ENCODE peak calls at places on chromosome 10, in four cellular contexts. One of them, this sample, is unnamed.

GRCh38 chr10:110007171-110007700 is 548 bp upstream of the ADD3 start:
- DNase-seq in H9: no peak
- DNase-seq in RWPE1: peak
- DNase-seq in brain microvascular endothelial cell: no peak
- DNase-seq in this sample: peak

GRCh38 chr10:22761569-22762220 is 47.3 kb upstream of the PIP4K2A start:
- DNase-seq in RWPE1: no peak
- DNase-seq in H9: no peak
- DNase-seq in brain microvascular endothelial cell: no peak
- DNase-seq in this sample: no peak

GRCh38 chr10:93600861-93601773 is at the start of gene RBP4:
- DNase-seq in RWPE1: peak
- DNase-seq in brain microvascular endothelial cell: peak
- DNase-seq in H9: peak
- DNase-seq in this sample: peak

GRCh38 chr10:69411476-69411875 is 5.2 kb downstream of the TACR2 start:
- DNase-seq in H9: no peak
- DNase-seq in RWPE1: no peak
- DNase-seq in brain microvascular endothelial cell: no peak
- DNase-seq in this sample: no peak

GRCh38 chr10:127252818-127253217 is 56.4 kb upstream of the INSYN2A start:
- DNase-seq in RWPE1: no peak
- DNase-seq in brain microvascular endothelial cell: no peak
- DNase-seq in H9: no peak
- DNase-seq in this sample: no peak

GRCh38 chr10:14009315-14010082 is 321.2 kb downstream of the FRMD4A start:
- DNase-seq in brain microvascular endothelial cell: peak
- DNase-seq in RWPE1: no peak
- DNase-seq in H9: no peak
- DNase-seq in this sample: no peak

GRCh38 chr10:44731271-44731670 is 179.9 kb upstream of the TMEM72 start:
- DNase-seq in brain microvascular endothelial cell: no peak
- DNase-seq in RWPE1: no peak
- DNase-seq in H9: no peak
- DNase-seq in this sample: no peak

GRCh38 chr10:125084191-125085186 is 75.9 kb downstream of the CTBP2 start:
- DNase-seq in RWPE1: peak
- DNase-seq in H9: peak
- DNase-seq in brain microvascular endothelial cell: peak
- DNase-seq in this sample: peak

GRCh38 chr10:17348111-17349008 is 106.0 kb downstream of the ST8SIA6 start:
- DNase-seq in brain microvascular endothelial cell: peak
- DNase-seq in RWPE1: peak
- DNase-seq in H9: no peak
- DNase-seq in this sample: peak

GRCh38 chr10:2856598-2856997 is 210.8 kb upstream of the PFKP start:
- DNase-seq in brain microvascular endothelial cell: no peak
- DNase-seq in H9: no peak
- DNase-seq in RWPE1: peak
- DNase-seq in this sample: peak
- TF ChIP-seq CTCF in brain microvascular endothelial cell: no peak
- TF ChIP-seq CTCF in H9: no peak
- TF ChIP-seq CTCF in RWPE1: no peak
- TF ChIP-seq CTCF in this sample: no peak

DNA sequence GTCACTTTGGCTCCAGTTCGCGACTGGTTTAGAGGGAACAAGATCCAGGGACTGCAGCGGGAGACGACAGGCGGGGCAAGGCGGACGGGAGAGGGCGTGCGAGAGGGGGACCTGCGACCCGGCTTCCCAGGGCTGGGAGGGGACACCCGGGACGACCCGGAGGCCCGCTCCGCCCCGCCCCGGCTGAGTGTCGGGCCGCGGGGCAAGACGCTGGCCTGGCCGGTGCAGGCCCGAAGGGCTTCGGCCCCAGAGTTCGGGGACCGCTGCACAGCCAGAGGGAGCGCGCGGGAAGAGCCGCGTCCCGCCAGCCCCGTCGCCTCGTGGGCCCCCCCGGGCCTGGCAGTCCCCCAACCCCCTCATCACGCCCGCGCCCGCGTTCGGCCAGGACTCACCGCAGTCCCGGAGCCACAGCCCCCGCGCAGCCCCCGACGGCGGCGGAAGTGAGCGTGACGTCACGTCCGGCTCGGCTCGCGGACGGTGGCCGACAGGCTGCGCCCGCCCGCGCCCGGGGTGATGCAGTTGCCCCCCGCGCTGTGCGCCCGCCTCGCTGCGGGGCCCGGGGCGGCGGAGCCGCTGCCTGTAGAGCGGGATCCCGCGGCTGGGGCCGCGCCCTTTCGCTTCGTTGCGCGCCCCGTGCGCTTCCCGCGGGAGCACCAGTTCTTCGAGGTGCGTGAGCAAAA is at the start of the genes TUBGCP2 and ZNF511:
- DNase-seq in RWPE1: peak
- DNase-seq in brain microvascular endothelial cell: peak
- DNase-seq in H9: peak
- DNase-seq in this sample: peak
- TF ChIP-seq CTCF in RWPE1: no peak
- TF ChIP-seq CTCF in brain microvascular endothelial cell: peak
- TF ChIP-seq CTCF in H9: no peak
- TF ChIP-seq CTCF in this sample: no peak

GRCh38 chr10:63133056-63133786 is at the start of gene NRBF2:
- DNase-seq in RWPE1: peak
- DNase-seq in brain microvascular endothelial cell: peak
- DNase-seq in H9: peak
- DNase-seq in this sample: peak
- TF ChIP-seq CTCF in RWPE1: peak
- TF ChIP-seq CTCF in brain microvascular endothelial cell: peak
- TF ChIP-seq CTCF in H9: no peak
- TF ChIP-seq CTCF in this sample: peak

GRCh38 chr10:62900829-62901571 is 84.8 kb upstream of the EGR2 start:
- DNase-seq in brain microvascular endothelial cell: no peak
- DNase-seq in H9: no peak
- DNase-seq in RWPE1: no peak
- DNase-seq in this sample: peak
- TF ChIP-seq CTCF in brain microvascular endothelial cell: no peak
- TF ChIP-seq CTCF in H9: no peak
- TF ChIP-seq CTCF in RWPE1: no peak
- TF ChIP-seq CTCF in this sample: no peak

DNA sequence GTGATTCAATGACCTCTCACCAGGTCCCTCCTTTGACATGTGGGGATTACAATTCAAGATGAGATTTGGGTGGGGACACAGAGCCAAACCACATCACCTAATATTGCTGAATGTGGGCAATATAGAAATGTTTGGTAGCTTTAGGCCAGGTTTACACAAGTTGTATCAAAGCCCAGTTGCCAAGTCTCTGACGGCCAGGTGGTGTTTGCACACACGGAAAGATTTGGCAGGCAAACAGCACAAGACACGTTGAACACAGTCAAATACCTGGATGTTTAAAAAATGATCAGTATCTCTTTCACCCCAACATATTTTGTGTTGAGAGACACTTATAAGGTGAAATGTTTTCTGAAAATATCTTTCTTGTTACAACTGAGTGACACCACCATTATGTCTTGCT is 294.4 kb upstream of the MKI67 start:
- DNase-seq in RWPE1: no peak
- DNase-seq in H9: no peak
- DNase-seq in brain microvascular endothelial cell: no peak
- DNase-seq in this sample: no peak
- TF ChIP-seq CTCF in RWPE1: no peak
- TF ChIP-seq CTCF in H9: no peak
- TF ChIP-seq CTCF in brain microvascular endothelial cell: no peak
- TF ChIP-seq CTCF in this sample: no peak

GRCh38 chr10:63935705-63936104 is 414.5 kb downstream of the REEP3 start:
- DNase-seq in brain microvascular endothelial cell: no peak
- DNase-seq in RWPE1: no peak
- DNase-seq in H9: no peak
- DNase-seq in this sample: peak
- TF ChIP-seq CTCF in brain microvascular endothelial cell: no peak
- TF ChIP-seq CTCF in RWPE1: no peak
- TF ChIP-seq CTCF in H9: no peak
- TF ChIP-seq CTCF in this sample: peak

GRCh38 chr10:34677591-34677990 is 137.5 kb downstream of the PARD3 start:
- DNase-seq in H9: no peak
- DNase-seq in brain microvascular endothelial cell: no peak
- DNase-seq in RWPE1: no peak
- DNase-seq in this sample: no peak
- TF ChIP-seq CTCF in H9: peak
- TF ChIP-seq CTCF in brain microvascular endothelial cell: no peak
- TF ChIP-seq CTCF in RWPE1: no peak
- TF ChIP-seq CTCF in this sample: no peak

DNA sequence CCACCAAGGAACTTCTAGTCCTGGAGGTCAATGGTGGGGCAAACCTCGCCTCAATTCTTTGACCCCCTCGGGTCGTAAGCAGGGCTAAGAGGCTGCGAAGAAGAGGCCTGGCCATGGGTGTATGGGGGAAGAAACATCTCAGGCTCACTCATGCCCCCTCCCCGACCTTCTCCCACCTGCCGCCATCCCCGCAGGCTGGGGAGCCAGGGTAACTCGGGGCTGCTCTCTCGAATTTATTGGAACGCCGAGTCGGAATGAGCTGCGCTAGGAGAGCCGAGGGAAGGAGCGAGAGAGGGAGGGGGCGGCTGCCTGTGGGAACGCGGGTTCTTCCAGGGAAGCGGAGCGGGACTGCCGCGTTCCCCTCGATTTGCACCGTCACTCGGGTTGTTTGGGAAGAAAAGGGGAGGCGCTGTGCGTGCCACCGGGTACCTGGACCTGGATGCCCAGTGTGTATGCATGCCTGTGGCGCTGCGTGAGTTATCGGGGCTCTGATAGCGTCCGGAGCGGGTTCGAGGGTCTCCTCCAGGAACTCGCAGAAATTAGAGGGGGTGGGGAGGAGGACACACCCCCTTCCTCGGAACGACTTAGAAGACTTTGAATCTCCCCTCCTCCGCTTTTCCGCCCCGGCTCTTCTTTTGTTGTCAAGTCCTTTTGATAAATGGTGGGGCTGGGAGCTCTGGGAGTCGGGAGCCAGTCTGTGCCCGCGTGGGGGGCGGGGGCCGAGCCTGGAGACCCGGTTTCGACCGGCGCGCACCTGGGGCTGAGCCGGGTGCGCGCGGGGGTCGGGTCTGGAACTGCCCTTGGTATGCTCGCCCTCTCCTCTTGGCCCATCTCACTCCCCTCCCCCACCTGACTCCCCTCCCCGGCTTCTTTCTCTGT is 1.8 kb upstream of the ZNF503 start:
- DNase-seq in brain microvascular endothelial cell: no peak
- DNase-seq in RWPE1: no peak
- DNase-seq in H9: peak
- DNase-seq in this sample: peak
- TF ChIP-seq CTCF in brain microvascular endothelial cell: no peak
- TF ChIP-seq CTCF in RWPE1: no peak
- TF ChIP-seq CTCF in H9: no peak
- TF ChIP-seq CTCF in this sample: no peak

DNA sequence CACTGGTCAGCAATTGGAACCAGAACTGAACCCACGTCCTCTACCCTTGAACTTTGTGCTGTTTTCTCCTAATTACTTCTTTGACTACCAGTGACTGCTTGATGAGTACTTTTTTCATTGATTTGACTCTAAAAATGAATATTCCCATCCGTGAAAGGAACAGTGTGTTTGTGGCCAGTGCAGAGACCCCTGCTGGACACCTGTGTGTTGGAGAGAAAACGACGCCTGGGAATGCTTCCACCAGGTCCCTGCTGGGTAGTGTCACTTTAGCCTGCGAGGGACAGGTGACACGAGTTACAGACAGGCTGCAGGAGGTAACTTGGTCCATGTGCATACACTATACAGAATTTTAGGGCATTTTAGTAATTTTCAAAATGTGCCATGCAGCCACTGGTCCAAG is 6.8 kb upstream of the GJD4 start:
- DNase-seq in brain microvascular endothelial cell: no peak
- DNase-seq in H9: no peak
- DNase-seq in RWPE1: no peak
- DNase-seq in this sample: no peak
- TF ChIP-seq CTCF in brain microvascular endothelial cell: peak
- TF ChIP-seq CTCF in H9: peak
- TF ChIP-seq CTCF in RWPE1: peak
- TF ChIP-seq CTCF in this sample: peak

This sample was measured in MCF 10A.